ENCODE peak calls at places on chromosomes 5 and 9, in six cellular contexts. R, U, H, D, Q and Z are unnamed samples.
A peak's percentile ranks its signal among the peaks of the same experiment; 100 is the strongest.

GRCh38 chr5:147831465-147831864 is at the start of gene SPINK1:
- DNase-seq in H (peak; percentile 52), R (no peak), Q (no peak), U (no peak), D (no peak), Z (no peak)

GRCh38 chr9:98374385-98375051 is 119.1 kb upstream of the TBC1D2 start:
- DNase-seq in U (no peak), H (peak; percentile 11), Q (peak; percentile 84), D (peak; percentile 89), R (no peak), Z (peak; percentile 55)

GRCh38 chr5:38569180-38569579 is 12.7 kb upstream of the LIFR start:
- DNase-seq in R (no peak), D (no peak), H (no peak), U (no peak), Q (no peak), Z (no peak)

GRCh38 chr9:15423328-15423985 is 781 bp downstream of the SNAPC3 start:
- DNase-seq in U (no peak), Q (peak; percentile 13), D (peak; percentile 58), H (peak; percentile 64), R (peak; percentile 36), Z (peak; percentile 47)

GRCh38 chr5:6399978-6400910 is 21.9 kb upstream of the MED10 start:
- DNase-seq in H (no peak), Q (no peak), R (no peak), U (peak; percentile 61), D (peak; percentile 29), Z (peak; percentile 3)

GRCh38 chr5:164235176-164235914 is 729.9 kb downstream of the MAT2B start:
- DNase-seq in H (no peak), U (no peak), D (peak; percentile 95), R (no peak), Q (no peak), Z (peak; percentile 2)

GRCh38 chr5:150166193-150167162 is at the start of gene CDX1:
- DNase-seq in Q (no peak), D (no peak), H (no peak), R (no peak), U (no peak), Z (no peak)

GRCh38 chr5:103867857-103868598 is 305.4 kb upstream of the NUDT12 start:
- DNase-seq in Q (no peak), H (peak; percentile 21), D (no peak), R (no peak), U (no peak), Z (no peak)

GRCh38 chr9:136093995-136094881 is 851 bp downstream of the NACC2 start:
- DNase-seq in Q (peak; percentile 81), U (peak; percentile 82), H (peak; percentile 73), R (peak; percentile 83), D (peak; percentile 51), Z (peak; percentile 81)